ENCODE peak calls at places on chromosome 3, in nine cellular contexts. O is transverse colon, S is K562, C is breast epithelium, J is GM12891, K is stomach, B is HCT116, Y is sigmoid colon, U is HepG2. D is an unnamed sample.

GRCh38 chr3:176469694-176470205 is 727.5 kb downstream of the TBL1XR1 start:
- DNase-seq in O (no peak), S (no peak), C (no peak), J (no peak), K (no peak), B (peak), Y (no peak), U (peak), D (no peak)

GRCh38 chr3:132034486-132035464 is at the start of gene CPNE4:
- DNase-seq in O (peak), S (peak), C (peak), J (peak), K (peak), B (peak), Y (peak), U (peak), D (peak)

GRCh38 chr3:3798641-3799113 is 554 bp upstream of the LRRN1 start:
- DNase-seq in O (peak), S (no peak), C (no peak), J (peak), K (peak), B (no peak), Y (no peak), U (no peak), D (peak)

GRCh38 chr3:141058996-141059395 is 7.8 kb downstream of the SPSB4 start:
- DNase-seq in O (no peak), S (no peak), C (no peak), J (no peak), K (no peak), B (no peak), Y (no peak), U (no peak), D (no peak)

GRCh38 chr3:50165388-50166308 is 10.5 kb downstream of the SEMA3F start:
- DNase-seq in O (no peak), S (no peak), C (peak), J (no peak), K (peak), B (no peak), Y (no peak), U (no peak), D (no peak)

GRCh38 chr3:159080821-159081220 is 279.0 kb downstream of the MFSD1 start:
- DNase-seq in O (no peak), S (no peak), C (no peak), J (no peak), K (no peak), B (no peak), Y (no peak), U (no peak), D (no peak)

GRCh38 chr3:43290961-43291360 is 4.6 kb downstream of the SNRK start:
- DNase-seq in O (no peak), S (no peak), C (no peak), J (no peak), K (no peak), B (no peak), Y (no peak), U (no peak), D (no peak)

GRCh38 chr3:9881440-9881839 is 1.4 kb upstream of the CIDEC start:
- DNase-seq in O (no peak), S (no peak), C (no peak), J (no peak), K (no peak), B (no peak), Y (no peak), U (no peak), D (no peak)

GRCh38 chr3:127149621-127150310 is 43.2 kb upstream of the PRR23E start:
- DNase-seq in O (no peak), S (no peak), C (no peak), J (no peak), K (peak), B (no peak), Y (peak), U (no peak), D (no peak)

GRCh38 chr3:139135657-139136056 is 91.0 kb upstream of the PRR23C start:
- DNase-seq in O (no peak), S (no peak), C (no peak), J (no peak), K (no peak), B (no peak), Y (no peak), U (no peak), D (no peak)

GRCh38 chr3:183085634-183086390 is 13.5 kb downstream of the MCCC1 start:
- DNase-seq in O (no peak), S (peak), C (no peak), J (no peak), K (no peak), B (no peak), Y (no peak), U (no peak), D (no peak)

GRCh38 chr3:190863119-190863465 is 598 bp upstream of the GMNC start:
- DNase-seq in O (no peak), S (no peak), C (no peak), J (no peak), K (no peak), B (no peak), Y (no peak), U (no peak), D (no peak)

GRCh38 chr3:141065841-141066592 is 14.9 kb downstream of the SPSB4 start:
- DNase-seq in O (no peak), S (no peak), C (no peak), J (no peak), K (no peak), B (no peak), Y (peak), U (no peak), D (no peak)

GRCh38 chr3:54064486-54064885 is 57.9 kb upstream of the CACNA2D3 start:
- DNase-seq in O (no peak), S (no peak), C (no peak), J (no peak), K (no peak), B (no peak), Y (no peak), U (no peak), D (no peak)

GRCh38 chr3:35639251-35640185 is at the start of gene ARPP21:
- DNase-seq in O (no peak), S (no peak), C (no peak), J (peak), K (no peak), B (no peak), Y (peak), U (no peak), D (peak)

DNA sequence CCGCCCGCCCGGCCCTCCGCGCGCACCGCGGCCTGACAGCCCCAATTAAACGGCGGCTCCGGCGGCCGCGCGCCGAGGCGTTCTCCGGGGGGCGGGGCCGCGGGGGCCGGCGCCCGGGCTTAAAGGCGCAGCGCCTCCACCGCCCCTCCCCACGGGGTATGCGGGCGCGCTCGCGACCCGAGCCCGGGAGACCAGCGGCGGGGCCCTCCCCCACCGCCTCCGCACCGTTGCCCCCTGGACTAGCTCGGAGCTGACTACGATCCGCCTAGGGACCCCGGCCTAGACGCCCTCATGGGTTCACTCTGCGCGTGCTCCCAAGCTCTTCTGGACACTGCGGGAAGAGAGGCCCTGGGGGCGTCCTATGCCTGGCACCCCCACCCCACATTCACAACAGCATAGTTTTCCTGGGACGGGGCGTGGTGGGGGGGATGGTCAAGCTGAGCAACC is at the start of gene DUSP7:
- DNase-seq in O (peak), S (peak), C (no peak), J (peak), K (peak), B (no peak), Y (peak), U (no peak), D (peak)
- TF ChIP-seq POLR2AphosphoS5 in O (no peak), S (no peak), C (no peak), J (no peak), K (no peak), B (peak), Y (no peak), U (no peak), D (no peak)

GRCh38 chr3:58491506-58492384 is at the start of gene KCTD6:
- DNase-seq in O (peak), S (peak), C (peak), J (peak), K (peak), B (peak), Y (peak), U (peak), D (peak)
- TF ChIP-seq POLR2A in O (no peak), S (peak), C (no peak), J (no peak), K (no peak), B (peak), Y (no peak), U (no peak), D (no peak)

GRCh38 chr3:157581331-157581730 is 78.1 kb upstream of the VEPH1 start:
- DNase-seq in O (no peak), S (no peak), C (no peak), J (no peak), K (no peak), B (no peak), Y (no peak), U (no peak), D (no peak)
- TF ChIP-seq POLR2AphosphoS5 in O (no peak), S (no peak), C (no peak), J (no peak), K (no peak), B (no peak), Y (no peak), U (no peak), D (no peak)

DNA sequence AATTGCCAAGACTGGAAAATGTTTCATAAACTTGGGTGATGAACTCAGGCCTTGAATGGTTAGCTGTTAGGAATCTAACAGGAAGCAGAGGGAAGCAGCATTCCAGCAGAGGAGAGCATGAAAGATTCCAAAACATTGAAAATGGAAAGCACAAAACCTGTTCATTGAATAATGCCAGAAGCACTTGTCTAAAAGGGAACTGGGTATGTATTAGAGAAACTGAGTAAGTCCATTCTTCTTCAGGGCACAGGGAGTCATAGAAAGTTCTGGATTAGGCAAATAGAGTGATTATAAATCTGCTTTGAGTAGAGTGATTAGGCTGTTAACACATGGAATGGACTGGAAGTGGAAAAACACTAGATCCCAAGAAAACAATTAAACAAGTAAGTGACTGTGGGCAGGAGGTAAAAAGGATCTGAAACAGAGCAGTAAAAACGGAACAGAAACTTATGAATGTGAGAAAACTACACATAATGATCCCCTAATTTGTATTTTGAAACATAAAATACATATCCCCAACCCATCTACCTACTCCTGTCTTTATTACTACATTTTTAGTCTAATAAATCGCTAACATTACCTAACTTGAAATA is 343.4 kb downstream of the TBC1D5 start:
- DNase-seq in O (no peak), S (no peak), C (no peak), J (no peak), K (no peak), B (no peak), Y (no peak), U (no peak), D (no peak)
- TF ChIP-seq POLR2A in O (no peak), S (no peak), C (no peak), J (no peak), K (no peak), B (no peak), Y (no peak), U (no peak), D (no peak)

GRCh38 chr3:11415099-11415498 is 142.9 kb downstream of the ATG7 start:
- DNase-seq in O (no peak), S (no peak), C (no peak), J (no peak), K (no peak), B (no peak), Y (no peak), U (no peak), D (no peak)
- TF ChIP-seq POLR2AphosphoS5 in O (no peak), S (no peak), C (no peak), J (no peak), K (no peak), B (no peak), Y (no peak), U (no peak), D (no peak)